ENCODE peak calls at places on chromosomes 3 and 15, in ten cellular contexts. D is GM20000, G is glutamatergic neuron, A is cardiac fibroblast, J is AG09309, Q is cardiac muscle cell, B is B cell, V is RWPE1, F is Panc1, T is GM10248. X is an unnamed sample.

GRCh38 chr15:42804739-42805138 is 67.8 kb upstream of the CDAN1 start:
- DNase-seq in G (no peak), D (no peak), J (no peak), F (no peak), B (no peak), V (no peak), Q (no peak), A (no peak), T (no peak), X (no peak)

GRCh38 chr15:60982249-60982932 is 246.7 kb downstream of the RORA start:
- DNase-seq in F (no peak), G (no peak), A (peak; percentile 72), D (no peak), J (no peak), B (no peak), V (no peak), T (no peak), Q (no peak), X (no peak)

GRCh38 chr3:194475978-194476377 is 10.8 kb downstream of the ATP13A3 start:
- DNase-seq in J (no peak), Q (no peak), T (no peak), D (no peak), F (no peak), A (no peak), V (no peak), B (no peak), G (no peak), X (no peak)

GRCh38 chr3:13500133-13500885 is 20.2 kb downstream of the HDAC11 start:
- DNase-seq in Q (peak; percentile 56), B (no peak), J (no peak), G (peak; percentile 52), A (peak; percentile 13), V (no peak), T (peak; percentile 61), D (peak; percentile 53), F (no peak), X (no peak)

GRCh38 chr3:16601539-16602005 is 3.7 kb downstream of the DAZL start:
- DNase-seq in J (no peak), T (no peak), B (no peak), V (no peak), A (no peak), D (no peak), F (no peak), G (no peak), Q (no peak), X (no peak)

GRCh38 chr3:149670742-149671492 is 13.1 kb upstream of the WWTR1 start:
- DNase-seq in B (no peak), Q (no peak), A (no peak), D (no peak), T (no peak), J (no peak), F (no peak), G (no peak), V (no peak), X (no peak)

GRCh38 chr15:45522179-45522930 is at the start of gene SLC30A4:
- DNase-seq in T (peak; percentile 88), D (peak; percentile 93), J (no peak), V (peak; percentile 47), A (peak; percentile 53), Q (peak; percentile 74), G (peak; percentile 59), B (peak; percentile 82), F (no peak), X (peak; percentile 45)

GRCh38 chr3:154885016-154885415 is 195.1 kb upstream of the MME start:
- DNase-seq in V (no peak), D (no peak), J (peak; percentile 31), Q (no peak), A (peak; percentile 64), T (no peak), G (no peak), F (no peak), B (no peak), X (no peak)

GRCh38 chr3:23094890-23095462 is 108.2 kb upstream of the UBE2E2 start:
- DNase-seq in J (no peak), G (no peak), A (peak; percentile 88), Q (no peak), V (peak; percentile 71), T (no peak), F (no peak), D (no peak), B (no peak), X (peak; percentile 68)

GRCh38 chr3:1082024-1082633 is 10.7 kb upstream of the CNTN6 start:
- DNase-seq in T (no peak), Q (peak; percentile 75), F (no peak), G (peak; percentile 62), J (no peak), A (peak; percentile 68), D (peak; percentile 11), B (peak; percentile 2), V (no peak), X (peak; percentile 43)

GRCh38 chr3:143071776-143072175 is 47.8 kb upstream of the CHST2 start:
- DNase-seq in T (no peak), D (no peak), Q (no peak), B (no peak), F (no peak), G (no peak), A (no peak), V (no peak), J (no peak), X (no peak)

GRCh38 chr3:42519568-42519962 is 17.1 kb downstream of the VIPR1 start:
- DNase-seq in Q (no peak), V (no peak), F (no peak), A (no peak), D (no peak), J (no peak), G (no peak), T (no peak), B (no peak), X (no peak)

GRCh38 chr3:32945136-32945535 is 6.3 kb upstream of the CCR4 start:
- DNase-seq in J (no peak), A (peak; percentile 51), Q (no peak), F (no peak), D (no peak), V (peak; percentile 69), T (no peak), G (no peak), B (no peak), X (no peak)

GRCh38 chr3:116302087-116302747 is 143.1 kb downstream of the LSAMP start:
- DNase-seq in A (peak; percentile 24), J (no peak), Q (no peak), F (no peak), T (no peak), D (no peak), B (no peak), G (no peak), V (no peak), X (no peak)

GRCh38 chr3:116306720-116307119 is 138.6 kb downstream of the LSAMP start:
- DNase-seq in T (no peak), V (no peak), J (no peak), Q (no peak), G (no peak), D (no peak), B (no peak), F (no peak), A (no peak), X (no peak)
- TF ChIP-seq CTCF in T (no peak), V (no peak), J (no peak), Q (no peak), G (no peak), D (no peak), B (no peak), F (no peak), A (no peak), X (no peak)

GRCh38 chr3:63909431-63909830 is 2.8 kb downstream of the SCAANT1 start:
- DNase-seq in D (no peak), Q (no peak), G (no peak), A (no peak), J (no peak), B (no peak), F (no peak), V (no peak), T (no peak), X (no peak)

GRCh38 chr3:63910873-63911272 is 1.3 kb downstream of the SCAANT1 start:
- DNase-seq in G (no peak), T (peak; percentile 29), A (peak; percentile 48), Q (no peak), F (no peak), J (no peak), V (no peak), D (peak; percentile 48), B (no peak), X (no peak)

GRCh38 chr3:63908776-63909175 is 3.4 kb downstream of the SCAANT1 start:
- DNase-seq in G (no peak), Q (no peak), J (no peak), T (no peak), F (no peak), B (no peak), A (no peak), V (no peak), D (no peak), X (no peak)

GRCh38 chr3:63905731-63906620 is 6.2 kb downstream of the SCAANT1 start:
- DNase-seq in G (no peak), A (no peak), J (no peak), B (no peak), Q (no peak), T (no peak), V (no peak), F (no peak), D (no peak), X (no peak)

GRCh38 chr3:63908081-63908736 is 4.0 kb downstream of the SCAANT1 start:
- DNase-seq in G (no peak), F (no peak), V (no peak), J (no peak), D (no peak), A (no peak), T (no peak), B (no peak), Q (peak; percentile 53), X (peak; percentile 18)
- TF ChIP-seq CTCF in G (no peak), F (peak; percentile 12), V (peak; percentile 13), J (peak; percentile 41), D (no peak), A (peak; percentile 22), T (no peak), B (no peak), Q (peak; percentile 48), X (no peak)

GRCh38 chr3:184305577-184305976 is 6.5 kb downstream of the PSMD2 start:
- DNase-seq in V (no peak), J (no peak), Q (no peak), F (no peak), T (no peak), B (no peak), D (no peak), G (no peak), A (peak; percentile 33), X (peak; percentile 40)
- TF ChIP-seq CTCF in V (no peak), J (peak; percentile 32), Q (peak; percentile 28), F (peak; percentile 74), T (peak; percentile 40), B (peak; percentile 26), D (no peak), G (no peak), A (peak; percentile 34), X (peak; percentile 30)

DNA sequence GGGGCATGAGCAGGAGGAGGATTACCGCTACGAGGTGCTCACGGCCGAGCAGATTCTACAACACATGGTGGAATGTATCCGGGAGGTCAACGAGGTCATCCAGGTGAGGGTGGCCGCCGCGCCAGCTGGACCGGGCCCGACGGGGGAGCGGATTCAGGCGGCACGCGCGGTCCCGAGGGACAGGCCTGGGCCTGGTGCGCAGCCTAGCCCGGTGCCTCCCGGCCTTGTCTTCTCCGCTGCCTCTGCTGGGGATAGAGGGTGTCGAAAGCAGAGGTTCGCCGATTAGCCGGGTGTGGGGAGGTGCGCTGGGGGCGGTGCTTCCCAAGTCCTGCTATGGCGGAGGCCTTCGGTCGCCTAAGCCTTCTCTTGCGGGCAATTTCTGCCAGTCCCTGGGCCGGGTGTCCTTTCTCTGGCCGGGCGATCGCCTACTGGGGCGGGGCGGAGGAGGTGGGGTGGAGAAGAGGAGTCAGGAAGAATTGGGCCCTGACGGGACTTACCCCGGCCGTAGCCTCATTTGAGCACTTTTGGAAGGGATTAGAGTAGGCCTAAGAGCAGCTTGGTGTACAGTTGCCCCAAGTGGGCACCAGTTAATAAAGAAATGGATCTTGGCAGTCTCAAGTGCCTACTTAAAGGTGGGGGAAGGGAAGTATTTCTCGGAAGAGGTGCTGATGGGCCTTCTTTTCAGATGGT is 927 bp downstream of the ARIH1 start:
- DNase-seq in A (peak; percentile 80), T (peak; percentile 74), J (no peak), D (peak; percentile 74), V (peak; percentile 77), G (peak; percentile 77), F (peak; percentile 27), B (peak; percentile 86), Q (peak; percentile 83), X (peak; percentile 90)
- TF ChIP-seq CTCF in A (no peak), T (no peak), J (no peak), D (no peak), V (peak; percentile 21), G (no peak), F (no peak), B (no peak), Q (no peak), X (no peak)